ENCODE peak calls at places on chromosome 17, in five cellular contexts. M, B, Z, F and A are unnamed samples. For H3K4me1, the result is how much of the 10 kb centered on the place peaks cover.

GRCh38 chr17:2335726-2336214 is 487 bp downstream of the TSR1 start:
- DNase-seq in M (no peak), B (no peak), Z (no peak), F (peak), A (no peak)

GRCh38 chr17:7644768-7645167 is 6.0 kb upstream of the ATP1B2 start:
- DNase-seq in M (no peak), B (no peak), Z (no peak), F (no peak), A (no peak)

GRCh38 chr17:78969865-78970264 is 9.9 kb downstream of the LGALS3BP start:
- DNase-seq in M (no peak), B (no peak), Z (no peak), F (peak), A (no peak)

GRCh38 chr17:17698371-17698770 is 17.1 kb downstream of the RAI1 start:
- DNase-seq in M (no peak), B (no peak), Z (no peak), F (no peak), A (no peak)

GRCh38 chr17:6713130-6713917 is at the start of gene SLC13A5:
- DNase-seq in M (no peak), B (no peak), Z (no peak), F (peak), A (no peak)

GRCh38 chr17:40884708-40885512 is at the start of gene KRT20:
- DNase-seq in M (no peak), B (no peak), Z (no peak), F (no peak), A (peak)

GRCh38 chr17:17613708-17614114 is 22.2 kb upstream of the PEMT start:
- DNase-seq in M (no peak), B (peak), Z (no peak), F (peak), A (no peak)

GRCh38 chr17:80998388-80999223 is 7.0 kb downstream of the CHMP6 start:
- DNase-seq in M (no peak), B (no peak), Z (no peak), F (peak), A (no peak)

GRCh38 chr17:1049446-1050225 is 52.7 kb downstream of the TIMM22 start:
- DNase-seq in M (no peak), B (no peak), Z (no peak), F (no peak), A (no peak)

GRCh38 chr17:40327735-40328385 is 18.9 kb downstream of the RARA start:
- DNase-seq in M (no peak), B (no peak), Z (no peak), F (no peak), A (no peak)

GRCh38 chr17:77476920-77477805 is 336.4 kb downstream of the SEC14L1 start:
- DNase-seq in M (peak), B (peak), Z (peak), F (peak), A (no peak)

GRCh38 chr17:8859029-8859803 is 8.3 kb downstream of the PIK3R6 start:
- DNase-seq in M (no peak), B (no peak), Z (no peak), F (no peak), A (peak)

GRCh38 chr17:64385187-64386083 is 5.2 kb downstream of the PECAM1 start:
- DNase-seq in M (no peak), B (no peak), Z (no peak), F (no peak), A (peak)

GRCh38 chr17:57021226-57021940 is 43.5 kb downstream of the SCPEP1 start:
- DNase-seq in M (no peak), B (peak), Z (peak), F (no peak), A (peak)

GRCh38 chr17:50904522-50905459 is 38.6 kb upstream of the TOB1 start:
- DNase-seq in M (no peak), B (peak), Z (peak), F (peak), A (peak)

GRCh38 chr17:15266325-15266950 is 1.3 kb upstream of the PMP22 start:
- DNase-seq in M (peak), B (no peak), Z (no peak), F (no peak), A (no peak)

GRCh38 chr17:79549111-79549915 is 61.5 kb downstream of the RBFOX3 start:
- DNase-seq in M (no peak), B (no peak), Z (no peak), F (peak), A (no peak)

GRCh38 chr17:48728232-48729231 is at the start of gene HOXB13:
- DNase-seq in M (no peak), B (peak), Z (no peak), F (peak), A (peak)

GRCh38 chr17:76461765-76462555 is 5.4 kb upstream of the AANAT start:
- DNase-seq in M (no peak), B (no peak), Z (no peak), F (no peak), A (no peak)

GRCh38 chr17:55089251-55089650 is 120.7 kb downstream of the STXBP4 start:
- DNase-seq in M (no peak), B (no peak), Z (no peak), F (no peak), A (no peak)

GRCh38 chr17:14294876-14295275 is 6.0 kb upstream of the HS3ST3B1 start:
- DNase-seq in M (no peak), B (no peak), Z (no peak), F (no peak), A (peak)

GRCh38 chr17:32747856-32748255 is 129.1 kb downstream of the MYO1D start:
- DNase-seq in M (no peak), B (no peak), Z (no peak), F (no peak), A (no peak)

GRCh38 chr17:40536731-40537171 is 28.5 kb downstream of the CCR7 start:
- DNase-seq in M (no peak), B (no peak), Z (peak), F (no peak), A (peak)

GRCh38 chr17:65057520-65058075 is 1.1 kb upstream of the GNA13 start:
- DNase-seq in M (no peak), B (peak), Z (no peak), F (no peak), A (peak)

GRCh38 chr17:4900231-4901107 is 1.1 kb downstream of the C17orf107 start:
- DNase-seq in M (no peak), B (peak), Z (no peak), F (no peak), A (peak)

GRCh38 chr17:8720596-8720995 is 24.0 kb downstream of the CCDC42 start:
- DNase-seq in M (no peak), B (no peak), Z (no peak), F (no peak), A (no peak)

GRCh38 chr17:7912927-7913524 is 3.1 kb downstream of the RNF227 start:
- DNase-seq in M (no peak), B (no peak), Z (no peak), F (peak), A (no peak)

GRCh38 chr17:77959216-77959925 is 868 bp downstream of the TNRC6C start:
- DNase-seq in M (no peak), B (peak), Z (no peak), F (peak), A (peak)

GRCh38 chr17:4766199-4766598 is 5.5 kb upstream of the TM4SF5 start:
- DNase-seq in M (no peak), B (no peak), Z (no peak), F (no peak), A (no peak)

GRCh38 chr17:32609085-32609484 is 122.3 kb downstream of the CDK5R1 start:
- DNase-seq in M (no peak), B (peak), Z (peak), F (peak), A (peak)

GRCh38 chr17:49703557-49704277 is 4.0 kb downstream of the SLC35B1 start:
- DNase-seq in M (no peak), B (no peak), Z (no peak), F (no peak), A (peak)

GRCh38 chr17:9517396-9517795 is 58.2 kb downstream of the STX8 start:
- DNase-seq in M (no peak), B (no peak), Z (no peak), F (no peak), A (no peak)

GRCh38 chr17:74631468-74632195 is 8.1 kb upstream of the CD300E start:
- DNase-seq in M (no peak), B (no peak), Z (no peak), F (peak), A (peak)

GRCh38 chr17:21017256-21017655 is 25.6 kb downstream of the USP22 start:
- DNase-seq in M (no peak), B (no peak), Z (no peak), F (no peak), A (no peak)

DNA sequence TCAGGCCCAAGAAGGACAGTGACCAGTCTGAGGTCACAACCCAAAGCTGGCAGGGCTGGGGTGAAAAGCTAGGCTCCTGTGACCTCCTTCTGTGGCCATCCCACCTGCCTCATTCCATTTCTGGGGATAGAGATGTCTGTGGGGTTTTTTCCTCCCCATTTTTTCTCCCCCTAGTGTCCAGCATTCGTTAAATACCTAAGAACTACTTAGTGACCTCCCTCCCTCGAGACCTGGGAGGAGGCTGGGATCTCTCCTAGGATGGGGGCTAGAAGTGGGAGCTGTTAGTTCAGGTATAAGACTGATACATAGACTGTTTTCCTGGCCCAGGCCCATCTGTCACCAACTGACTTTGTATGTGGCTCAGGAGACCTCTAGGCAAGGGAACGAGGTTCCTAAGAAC is 20.5 kb upstream of the STAC2 start:
- DNase-seq in M (no peak), B (no peak), Z (no peak), F (no peak), A (no peak)
- H3K4me1 ChIP-seq in M (under half), B (under half), Z (under half), F (under half), A (under half)

GRCh38 chr17:72592242-72592966 is 471.6 kb downstream of the SOX9 start:
- DNase-seq in M (no peak), B (peak), Z (no peak), F (peak), A (peak)
- TF ChIP-seq POLR2AphosphoS5 in M (no peak), B (peak), Z (peak), F (peak), A (peak)

GRCh38 chr17:83083368-83084201 is 4.2 kb downstream of the METRNL start:
- DNase-seq in M (peak), B (no peak), Z (no peak), F (peak), A (peak)
- H3K4me1 ChIP-seq in M (half or more), B (half or more), Z (under half), F (under half), A (half or more)

DNA sequence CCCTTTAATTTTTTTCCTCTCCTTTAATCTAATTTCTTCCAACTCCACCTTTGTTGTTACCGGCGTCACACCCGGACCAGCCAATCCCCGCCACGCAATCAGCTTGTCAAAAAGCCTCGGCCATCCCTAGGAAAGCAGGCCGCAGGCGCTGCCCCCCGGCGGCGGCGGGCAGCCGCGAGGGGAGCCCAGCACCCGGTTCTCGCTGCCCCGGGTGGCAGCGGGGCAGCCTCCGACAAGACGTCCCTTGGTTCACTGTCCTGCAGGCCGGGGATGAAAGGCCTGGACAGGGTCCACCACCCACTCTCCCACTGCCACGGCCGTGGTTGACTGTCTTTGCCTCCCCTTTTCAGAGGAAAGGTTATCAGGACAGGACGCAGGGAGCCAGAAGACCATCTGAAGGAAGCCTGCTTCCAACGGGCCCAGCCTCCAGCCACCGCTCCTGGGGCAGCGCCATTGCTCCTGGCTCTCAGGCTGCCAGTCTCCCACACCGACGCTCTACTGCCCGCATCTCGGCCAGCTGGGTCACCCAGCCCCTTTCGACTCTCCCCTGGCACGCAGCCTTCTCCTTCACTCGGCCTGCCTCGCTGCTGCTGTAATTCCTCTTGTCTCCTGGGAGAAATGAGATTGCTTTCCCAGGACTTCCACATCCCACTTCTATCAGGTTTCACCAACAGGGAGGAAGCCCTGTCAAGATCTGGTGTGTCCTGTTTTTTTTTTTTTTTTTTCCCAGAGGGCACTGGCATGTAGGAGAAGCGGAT is 2.8 kb upstream of the UBTF start:
- DNase-seq in M (no peak), B (peak), Z (peak), F (peak), A (peak)
- TF ChIP-seq POLR2AphosphoS5 in M (peak), B (peak), Z (no peak), F (peak), A (no peak)

GRCh38 chr17:34369571-34369970 is 6.5 kb upstream of the CCL1 start:
- DNase-seq in M (no peak), B (no peak), Z (no peak), F (no peak), A (no peak)
- H3K4me1 ChIP-seq in M (under half), B (under half), Z (under half), F (under half), A (under half)

DNA sequence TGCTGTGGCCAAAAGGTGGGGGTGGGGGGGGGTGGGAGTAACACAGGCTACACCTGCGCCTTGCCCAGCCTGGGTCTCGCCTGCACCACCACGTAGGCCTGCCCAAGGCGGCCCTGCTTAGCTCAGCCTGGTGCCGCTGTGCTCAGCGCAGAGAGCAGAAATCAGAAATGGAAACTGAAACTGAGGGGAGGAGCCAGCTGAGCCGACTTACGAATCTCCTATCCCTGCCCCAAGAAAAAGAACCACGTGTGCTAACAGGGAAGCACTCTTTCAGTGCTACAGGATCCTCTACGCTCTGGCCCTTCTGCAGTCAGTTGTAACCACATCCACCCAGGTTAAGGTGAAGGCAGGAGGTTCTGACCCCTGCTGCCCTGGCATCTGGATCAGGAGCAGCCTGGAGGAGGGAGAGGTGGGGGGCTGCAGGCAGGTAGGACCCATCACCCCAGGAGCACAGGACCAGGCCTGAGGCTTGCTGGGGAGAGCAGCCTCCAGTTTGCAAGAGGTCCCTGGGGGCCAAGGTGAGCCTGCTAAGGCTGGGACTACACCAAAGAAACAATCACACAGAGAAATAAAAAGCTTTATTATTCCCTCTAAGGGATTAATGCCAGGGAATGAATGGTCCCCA is at the start of gene DHX58:
- DNase-seq in M (no peak), B (peak), Z (no peak), F (no peak), A (peak)
- TF ChIP-seq POLR2AphosphoS5 in M (peak), B (peak), Z (no peak), F (no peak), A (peak)

DNA sequence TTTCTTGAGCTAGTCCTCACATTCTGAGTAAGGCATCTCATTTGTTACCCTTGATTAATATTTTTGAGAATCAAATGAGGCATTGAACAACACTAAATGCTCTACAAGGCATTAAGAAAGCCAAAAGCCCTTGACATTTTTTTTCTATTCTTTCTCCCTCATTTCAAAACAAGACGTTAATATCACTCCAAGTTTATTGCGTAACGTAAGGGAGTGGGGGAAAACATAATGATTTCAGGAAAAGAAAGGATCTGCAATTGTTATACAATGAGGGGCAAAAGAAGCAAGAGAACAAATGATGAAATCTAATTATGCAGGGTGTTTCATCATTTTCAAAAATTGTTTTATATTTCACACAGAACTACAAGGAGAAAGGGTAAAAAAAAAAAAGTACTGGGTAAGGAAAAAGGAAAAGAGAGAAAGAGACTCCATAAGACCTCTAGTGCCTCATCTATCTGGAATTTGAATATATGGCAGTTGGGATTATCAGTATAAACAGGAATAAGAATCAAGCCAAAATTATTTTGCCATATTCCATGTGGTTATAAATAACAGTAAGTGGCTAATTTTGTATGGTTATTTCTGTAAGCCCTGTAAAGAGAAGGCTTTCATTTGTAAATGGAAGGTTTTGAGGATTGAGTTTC is 163.0 kb downstream of the ABCA8 start:
- DNase-seq in M (no peak), B (no peak), Z (no peak), F (no peak), A (no peak)
- H3K4me1 ChIP-seq in M (under half), B (under half), Z (under half), F (under half), A (under half)

GRCh38 chr17:71283486-71283885 is 837.3 kb upstream of the SOX9 start:
- DNase-seq in M (no peak), B (no peak), Z (no peak), F (no peak), A (no peak)

GRCh38 chr17:71287246-71287828 is 833.5 kb upstream of the SOX9 start:
- DNase-seq in M (no peak), B (no peak), Z (no peak), F (peak), A (no peak)

GRCh38 chr17:71284032-71284755 is 836.6 kb upstream of the SOX9 start:
- DNase-seq in M (no peak), B (no peak), Z (no peak), F (no peak), A (no peak)

GRCh38 chr17:71286625-71287024 is 834.2 kb upstream of the SOX9 start:
- DNase-seq in M (no peak), B (no peak), Z (no peak), F (no peak), A (no peak)
- TF ChIP-seq POLR2AphosphoS5 in M (no peak), B (no peak), Z (no peak), F (no peak), A (no peak)